ENCODE peak calls at places on chromosomes 7 and 10, in five cellular contexts. S, Z, E, X and K are unnamed samples.

GRCh38 chr10:43202657-43203490 is 64.0 kb downstream of the RASGEF1A start:
- DNase-seq in S (no peak), Z (peak), E (no peak), X (no peak), K (peak)

GRCh38 chr10:30637881-30638467 is 8.4 kb upstream of the LYZL2 start:
- DNase-seq in X (no peak), Z (no peak), S (peak), E (peak), K (no peak)

GRCh38 chr7:84746347-84746746 is 440.5 kb downstream of the SEMA3D start:
- DNase-seq in E (no peak), Z (no peak), X (no peak), S (no peak), K (no peak)

GRCh38 chr10:7436490-7437100 is 25.8 kb upstream of the SFMBT2 start:
- DNase-seq in E (no peak), Z (no peak), X (no peak), S (no peak), K (no peak)

GRCh38 chr10:125236091-125236490 is 75.7 kb upstream of the CTBP2 start:
- DNase-seq in E (no peak), X (no peak), S (no peak), Z (no peak), K (no peak)

GRCh38 chr7:44224951-44225565 is 24.3 kb downstream of the YKT6 start:
- DNase-seq in Z (no peak), S (no peak), X (no peak), E (no peak), K (no peak)

GRCh38 chr7:45054442-45054841 is 34.3 kb downstream of the NACAD start:
- DNase-seq in X (no peak), E (no peak), Z (no peak), S (no peak), K (no peak)

GRCh38 chr10:29141761-29142160 is 147.1 kb upstream of the LYZL1 start:
- DNase-seq in S (no peak), E (no peak), X (no peak), Z (no peak), K (no peak)

GRCh38 chr10:24866615-24867583 is 85.5 kb downstream of the PRTFDC1 start:
- DNase-seq in X (no peak), E (no peak), S (peak), Z (no peak), K (peak)

GRCh38 chr7:106987777-106988176 is 56.7 kb upstream of the PRKAR2B start:
- DNase-seq in S (no peak), E (no peak), X (no peak), Z (no peak), K (no peak)

GRCh38 chr10:64313967-64314366 is 792.8 kb downstream of the REEP3 start:
- DNase-seq in X (no peak), S (no peak), E (no peak), Z (no peak), K (no peak)

GRCh38 chr7:46160861-46161260 is 239.8 kb upstream of the IGFBP3 start:
- DNase-seq in S (no peak), E (no peak), Z (no peak), X (no peak), K (no peak)

GRCh38 chr10:30742471-30742870 is 112.9 kb upstream of the LYZL2 start:
- DNase-seq in X (peak), E (no peak), Z (no peak), S (no peak), K (no peak)

GRCh38 chr7:96949766-96950165 is 55.6 kb upstream of the DLX6 start:
- DNase-seq in X (no peak), Z (no peak), E (no peak), S (peak), K (no peak)

GRCh38 chr7:107201795-107202450 is 33.1 kb downstream of the HBP1 start:
- DNase-seq in S (peak), X (no peak), E (peak), Z (peak), K (peak)

GRCh38 chr7:101743241-101743994 is 74.0 kb upstream of the CUX1 start:
- DNase-seq in E (no peak), Z (peak), X (no peak), S (no peak), K (peak)

GRCh38 chr7:10973942-10974716 is 457 bp downstream of the PHF14 start:
- DNase-seq in S (peak), Z (no peak), E (no peak), X (no peak), K (peak)

GRCh38 chr7:120055300-120055699 is 217.7 kb upstream of the KCND2 start:
- DNase-seq in S (no peak), E (peak), Z (no peak), X (no peak), K (no peak)

GRCh38 chr10:113689057-113689456 is 9.3 kb downstream of the CASP7 start:
- DNase-seq in S (no peak), Z (no peak), X (no peak), E (no peak), K (no peak)

GRCh38 chr10:120598377-120598776 is 141.3 kb downstream of the PLPP4 start:
- DNase-seq in E (no peak), S (no peak), X (no peak), Z (no peak), K (no peak)

DNA sequence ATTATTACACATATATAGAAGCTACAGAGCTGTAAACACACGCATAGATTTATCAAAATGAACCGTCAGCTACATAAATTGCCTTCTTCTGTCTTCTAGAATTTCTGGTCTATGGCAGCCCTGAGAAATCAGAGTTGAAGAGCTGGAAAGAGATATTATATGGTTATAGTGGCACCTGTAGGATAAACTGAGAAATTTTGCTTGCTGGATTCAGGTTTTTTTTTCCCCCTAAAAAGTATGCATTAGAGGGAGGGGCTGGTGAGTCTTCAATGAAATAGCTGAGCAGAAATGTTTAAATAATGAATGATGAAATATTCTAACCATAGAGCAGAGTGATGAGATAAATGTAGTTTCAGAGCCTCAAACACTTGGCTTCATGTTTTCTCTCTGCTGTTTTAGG is 78.0 kb upstream of the DYNC1I1 start:
- DNase-seq in X (no peak), E (no peak), S (no peak), Z (no peak), K (no peak)
- TF ChIP-seq SRF in X (no peak), E (no peak), S (no peak), Z (no peak), K (no peak)

GRCh38 chr10:89553064-89553734 is 17.8 kb upstream of the SLC16A12 start:
- DNase-seq in E (peak), S (peak), X (no peak), Z (no peak), K (no peak)
- TF ChIP-seq SRF in E (no peak), S (no peak), X (no peak), Z (no peak), K (no peak)

GRCh38 chr7:73899731-73900142 is 38.8 kb downstream of the TMEM270 start:
- DNase-seq in E (no peak), S (no peak), Z (no peak), X (no peak), K (no peak)
- TF ChIP-seq SRF in E (no peak), S (no peak), Z (no peak), X (no peak), K (no peak)

DNA sequence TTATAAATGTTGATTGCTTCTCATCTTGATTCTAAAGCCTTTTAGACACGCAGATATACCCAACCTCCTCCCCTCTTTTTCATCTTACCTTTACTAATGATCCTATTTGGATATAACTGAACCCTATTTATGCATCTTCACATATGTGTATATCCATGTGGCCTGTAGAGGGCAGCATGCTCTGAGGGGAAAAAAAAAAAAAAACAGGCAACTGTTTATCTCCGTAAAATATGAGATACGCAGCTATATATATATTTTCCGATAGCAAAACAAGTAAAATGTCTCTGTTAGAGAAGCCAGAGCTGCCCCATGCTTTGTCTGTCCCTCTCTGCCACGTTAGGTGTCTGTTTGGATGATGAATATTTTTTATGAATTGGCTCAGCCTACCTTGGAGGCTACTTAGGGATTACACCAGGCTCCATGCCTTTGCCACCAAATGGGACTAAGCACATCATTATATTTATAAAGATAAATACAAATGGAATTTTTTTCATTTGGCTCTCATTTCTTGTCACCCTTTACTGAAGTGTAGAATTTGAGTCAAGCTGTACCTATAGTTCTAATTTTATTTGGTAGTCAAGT is 174.8 kb upstream of the FZD1 start:
- DNase-seq in Z (no peak), E (peak), S (peak), X (no peak), K (peak)
- TF ChIP-seq SRF in Z (no peak), E (no peak), S (no peak), X (no peak), K (no peak)

DNA sequence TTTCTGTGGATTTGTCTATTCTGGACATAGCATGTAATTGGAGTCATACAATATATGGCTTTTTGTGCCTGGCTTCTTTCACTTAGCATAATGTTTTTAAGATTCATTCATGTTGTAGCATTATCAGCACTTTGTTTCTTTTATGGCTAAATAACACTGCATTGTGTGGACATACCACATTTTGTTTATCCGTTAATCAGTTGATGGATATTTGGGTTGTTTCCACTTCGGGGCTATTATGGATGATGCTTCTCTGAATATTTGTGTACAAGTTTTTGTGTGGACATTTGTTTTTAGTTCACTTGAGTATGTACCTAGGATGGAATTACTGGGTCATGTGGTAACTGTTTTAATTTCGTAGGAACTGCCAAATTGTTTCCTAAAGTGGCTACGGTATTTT is 6.4 kb downstream of the LCOR start:
- DNase-seq in X (no peak), S (no peak), Z (no peak), E (no peak), K (no peak)
- TF ChIP-seq SRF in X (no peak), S (no peak), Z (no peak), E (no peak), K (no peak)

GRCh38 chr7:140475747-140476333 is 3.5 kb downstream of the MKRN1 start:
- DNase-seq in X (no peak), Z (no peak), E (peak), S (peak), K (peak)
- TF ChIP-seq SRF in X (no peak), Z (no peak), E (no peak), S (no peak), K (no peak)